ENCODE peak calls at places on chromosomes 11 and 22, in eight cellular contexts. P, Y, S, D, U, A, W and N are unnamed samples.
A peak's percentile ranks its signal among the peaks of the same experiment; 100 is the strongest.

GRCh38 chr11:86138958-86139357 is 70.1 kb upstream of the PICALM start:
- DNase-seq in P (no peak), Y (peak; percentile 51), S (no peak), D (no peak), U (no peak), A (no peak), W (no peak), N (no peak)

GRCh38 chr11:47376543-47377371 is 1.6 kb downstream of the SPI1 start:
- DNase-seq in P (no peak), Y (no peak), S (no peak), D (no peak), U (no peak), A (no peak), W (no peak), N (no peak)

GRCh38 chr22:50317674-50318073 is 9.1 kb downstream of the DENND6B start:
- DNase-seq in P (no peak), Y (no peak), S (no peak), D (no peak), U (no peak), A (no peak), W (no peak), N (no peak)

GRCh38 chr11:47010192-47010591 is 73.6 kb downstream of the CSTPP1 start:
- DNase-seq in P (no peak), Y (no peak), S (no peak), D (no peak), U (no peak), A (no peak), W (no peak), N (no peak)

GRCh38 chr11:79546366-79546765 is 105.5 kb upstream of the TENM4 start:
- DNase-seq in P (no peak), Y (no peak), S (no peak), D (no peak), U (no peak), A (peak; percentile 22), W (no peak), N (no peak)

GRCh38 chr22:26658161-26658560 is 773 bp downstream of the MIAT start:
- DNase-seq in P (no peak), Y (peak; percentile 37), S (no peak), D (no peak), U (no peak), A (no peak), W (peak; percentile 31), N (no peak)

GRCh38 chr11:130486981-130487380 is 38.5 kb downstream of the ADAMTS15 start:
- DNase-seq in P (no peak), Y (no peak), S (no peak), D (no peak), U (no peak), A (no peak), W (no peak), N (no peak)

GRCh38 chr11:102318469-102318868 is 1.2 kb downstream of the BIRC3 start:
- DNase-seq in P (no peak), Y (peak; percentile 61), S (no peak), D (no peak), U (no peak), A (no peak), W (no peak), N (no peak)

GRCh38 chr11:75700940-75701339 is 16.7 kb upstream of the MOGAT2 start:
- DNase-seq in P (no peak), Y (no peak), S (no peak), D (no peak), U (no peak), A (no peak), W (no peak), N (no peak)

GRCh38 chr22:22520020-22520656 is at the start of gene ZNF280A:
- DNase-seq in P (no peak), Y (no peak), S (no peak), D (no peak), U (peak; percentile 28), A (no peak), W (peak; percentile 52), N (no peak)

GRCh38 chr11:131744847-131745246 is 374.4 kb downstream of the NTM start:
- DNase-seq in P (no peak), Y (no peak), S (no peak), D (peak; percentile 75), U (no peak), A (no peak), W (no peak), N (no peak)

GRCh38 chr11:35927067-35927466 is 16.8 kb upstream of the LDLRAD3 start:
- DNase-seq in P (no peak), Y (no peak), S (no peak), D (no peak), U (no peak), A (no peak), W (no peak), N (no peak)

GRCh38 chr11:62487136-62487535 is 59.5 kb downstream of the AHNAK start:
- DNase-seq in P (no peak), Y (no peak), S (no peak), D (no peak), U (no peak), A (no peak), W (no peak), N (no peak)

GRCh38 chr11:45180888-45181594 is 34.6 kb downstream of the PRDM11 start:
- DNase-seq in P (peak; percentile 83), Y (no peak), S (no peak), D (no peak), U (peak; percentile 50), A (no peak), W (peak; percentile 47), N (peak; percentile 46)

GRCh38 chr11:79312591-79313267 is 128.1 kb downstream of the TENM4 start:
- DNase-seq in P (no peak), Y (no peak), S (no peak), D (no peak), U (no peak), A (peak; percentile 57), W (no peak), N (no peak)